ENCODE peak calls at places on chromosomes 16 and 17, in ten cellular contexts. H is stimulated activated CD4-positive, alpha-beta T cell treated with anti-CD3 and anti-CD28 coated beads, Interleukin-2, amount 100 ng/mL, for 24 hours; V is T-cell; O is HTR-8/SVneo; X is nephron progenitor cell; D is adrenal gland; E is activated CD8-positive, alpha-beta T cell treated with anti-CD3 and anti-CD28 coated beads, Interleukin-2, amount 10 ng/mL, durations not matched to agents 7 days and 5 days; Z is myocyte; F is stimulated activated naive CD4-positive, alpha-beta T cell; A is B cell. J is an unnamed sample.

GRCh38 chr17:76451480-76451879 is 1.5 kb downstream of the UBE2O start:
- DNase-seq in X (no peak), Z (no peak), D (no peak), A (no peak), H (no peak), E (no peak), F (no peak), V (no peak), O (no peak), J (no peak)

GRCh38 chr16:31329671-31330552 is 25.1 kb upstream of the ITGAX start:
- DNase-seq in A (no peak), Z (no peak), V (no peak), D (no peak), E (no peak), O (no peak), H (no peak), X (no peak), F (no peak), J (peak; percentile 41)

GRCh38 chr17:80882926-80883685 is 108.5 kb upstream of the CHMP6 start:
- DNase-seq in D (no peak), O (no peak), V (no peak), H (no peak), Z (no peak), F (no peak), A (no peak), E (no peak), X (no peak), J (no peak)

GRCh38 chr16:48503779-48504178 is 106.2 kb downstream of the N4BP1 start:
- DNase-seq in A (no peak), H (no peak), Z (peak; percentile 37), F (no peak), E (no peak), D (peak; percentile 33), V (no peak), O (no peak), X (no peak), J (no peak)

GRCh38 chr17:63222655-63223054 is 223.5 kb downstream of the CYB561 start:
- DNase-seq in F (no peak), V (no peak), O (no peak), X (no peak), E (no peak), D (no peak), Z (no peak), A (no peak), H (peak; percentile 42), J (peak; percentile 6)

GRCh38 chr16:82044585-82044911 is 9.5 kb downstream of the HSD17B2 start:
- DNase-seq in F (no peak), H (no peak), O (no peak), X (no peak), Z (no peak), V (no peak), D (no peak), E (no peak), A (no peak), J (no peak)

GRCh38 chr16:50666658-50667496 is 14.2 kb downstream of the SNX20 start:
- DNase-seq in D (no peak), F (peak; percentile 27), O (no peak), H (peak; percentile 55), X (no peak), E (peak; percentile 69), A (no peak), V (no peak), Z (no peak), J (peak; percentile 55)

GRCh38 chr16:87603684-87604571 is 1.6 kb downstream of the JPH3 start:
- DNase-seq in E (no peak), F (no peak), A (no peak), V (no peak), H (no peak), Z (no peak), O (peak; percentile 27), D (no peak), X (peak; percentile 30), J (peak; percentile 70)

GRCh38 chr16:81005644-81006471 is 827 bp downstream of the CMC2 start:
- DNase-seq in O (no peak), F (peak; percentile 13), X (peak; percentile 6), Z (peak; percentile 9), V (no peak), H (no peak), A (peak; percentile 65), D (peak; percentile 81), E (no peak), J (peak; percentile 46)

GRCh38 chr17:57707892-57708291 is 37.2 kb downstream of the CCDC182 start:
- DNase-seq in E (no peak), D (no peak), V (no peak), X (peak; percentile 59), F (no peak), O (peak; percentile 52), Z (peak; percentile 91), H (no peak), A (no peak), J (peak; percentile 73)

GRCh38 chr16:70700101-70701020 is 14.5 kb upstream of the MTSS2 start:
- DNase-seq in V (no peak), E (no peak), F (no peak), D (no peak), A (no peak), Z (peak; percentile 99), H (no peak), O (no peak), X (no peak), J (no peak)

GRCh38 chr17:75721463-75722011 is 278 bp downstream of the ITGB4 start:
- DNase-seq in Z (no peak), O (no peak), V (no peak), F (no peak), A (no peak), E (no peak), H (no peak), D (no peak), X (no peak), J (peak; percentile 23)

GRCh38 chr16:4991754-4992153 is 33.6 kb downstream of the SEC14L5 start:
- DNase-seq in E (no peak), O (no peak), H (no peak), D (no peak), X (no peak), V (no peak), F (no peak), A (no peak), Z (no peak), J (no peak)

GRCh38 chr17:33889079-33889478 is 366.0 kb upstream of the CCL2 start:
- DNase-seq in H (no peak), D (no peak), A (no peak), Z (no peak), X (no peak), F (no peak), V (no peak), E (no peak), O (no peak), J (no peak)

GRCh38 chr16:13994239-13995106 is 74.5 kb downstream of the ERCC4 start:
- DNase-seq in F (no peak), Z (peak; percentile 76), A (no peak), O (no peak), D (no peak), X (no peak), V (no peak), E (no peak), H (no peak), J (no peak)

GRCh38 chr16:3780570-3780969 is 63.2 kb upstream of the TRAP1 start:
- DNase-seq in A (no peak), E (peak; percentile 49), V (no peak), D (no peak), O (peak; percentile 25), Z (peak; percentile 36), X (no peak), F (peak; percentile 8), H (no peak), J (no peak)

GRCh38 chr17:34713687-34714086 is 134.3 kb downstream of the TMEM132E start:
- DNase-seq in A (no peak), H (no peak), D (no peak), O (no peak), X (no peak), V (no peak), E (no peak), F (no peak), Z (no peak), J (no peak)

GRCh38 chr17:36705651-36706436 is 104.5 kb downstream of the MRM1 start:
- DNase-seq in O (peak; percentile 77), Z (peak; percentile 37), A (no peak), D (peak; percentile 47), H (peak; percentile 64), F (peak; percentile 32), E (peak; percentile 70), V (peak; percentile 37), X (peak; percentile 57), J (peak; percentile 85)

GRCh38 chr17:60577147-60577925 is 22.7 kb upstream of the PPM1D start:
- DNase-seq in Z (peak; percentile 23), D (peak; percentile 43), X (no peak), A (no peak), H (no peak), E (peak; percentile 22), O (no peak), V (no peak), F (peak; percentile 7), J (peak; percentile 47)